ENCODE peak calls at places on chromosomes 16 and 17, in five cellular contexts. G is astrocyte of the spinal cord, R is breast epithelium, Y is neural progenitor cell, F is K562. D is an unnamed sample.

GRCh38 chr17:13593757-13594156 is 8.0 kb downstream of the HS3ST3A1 start:
- DNase-seq in G (peak; percentile 35), R (no peak), Y (no peak), F (no peak), D (no peak)

GRCh38 chr16:1787322-1788094 is 4.7 kb downstream of the NUBP2 start:
- DNase-seq in G (no peak), R (no peak), Y (no peak), F (no peak), D (peak; percentile 91)

GRCh38 chr16:11211061-11211976 is 44.7 kb downstream of the SOCS1 start:
- DNase-seq in G (no peak), R (no peak), Y (no peak), F (no peak), D (no peak)

GRCh38 chr16:30731411-30731810 is 16.8 kb upstream of the PHKG2 start:
- DNase-seq in G (no peak), R (no peak), Y (no peak), F (no peak), D (peak; percentile 15)

GRCh38 chr17:71316498-71316897 is 804.3 kb upstream of the SOX9 start:
- DNase-seq in G (no peak), R (no peak), Y (no peak), F (no peak), D (no peak)

GRCh38 chr16:11914759-11915643 is 755 bp downstream of the GSPT1 start:
- DNase-seq in G (peak; percentile 43), R (no peak), Y (peak; percentile 63), F (peak; percentile 75), D (no peak)

GRCh38 chr16:20612551-20613470 is 36.6 kb upstream of the ACSM2B start:
- DNase-seq in G (no peak), R (no peak), Y (no peak), F (no peak), D (no peak)

GRCh38 chr16:87286839-87287626 is 30.2 kb downstream of the C16orf95 start:
- DNase-seq in G (no peak), R (no peak), Y (no peak), F (no peak), D (no peak)

GRCh38 chr17:45294506-45294905 is 22.3 kb downstream of the MAP3K14 start:
- DNase-seq in G (peak; percentile 89), R (peak; percentile 77), Y (no peak), F (no peak), D (no peak)

GRCh38 chr16:19382084-19382801 is 35.4 kb upstream of the TMC5 start:
- DNase-seq in G (no peak), R (no peak), Y (no peak), F (no peak), D (no peak)

GRCh38 chr17:13825526-13826040 is 223.9 kb upstream of the HS3ST3A1 start:
- DNase-seq in G (no peak), R (no peak), Y (no peak), F (no peak), D (no peak)

GRCh38 chr17:149897-150575 is 12.7 kb downstream of the SCGB1C2 start:
- DNase-seq in G (no peak), R (no peak), Y (no peak), F (peak; percentile 11), D (peak; percentile 39)

GRCh38 chr16:75080205-75081029 is 36.2 kb downstream of the LDHD start:
- DNase-seq in G (peak; percentile 54), R (no peak), Y (no peak), F (no peak), D (no peak)

GRCh38 chr17:81159611-81160265 is 5.6 kb upstream of the PVALEF start:
- DNase-seq in G (no peak), R (no peak), Y (no peak), F (no peak), D (no peak)

GRCh38 chr16:14182999-14183398 is 111.9 kb downstream of the MRTFB start:
- DNase-seq in G (no peak), R (no peak), Y (no peak), F (no peak), D (no peak)

GRCh38 chr16:14486520-14487303 is 143.3 kb downstream of the PARN start:
- DNase-seq in G (peak; percentile 94), R (peak; percentile 78), Y (peak; percentile 36), F (peak; percentile 85), D (no peak)

GRCh38 chr17:6505425-6506142 is 50.8 kb downstream of the PITPNM3 start:
- DNase-seq in G (no peak), R (no peak), Y (no peak), F (no peak), D (no peak)

GRCh38 chr16:16145286-16145685 is 78.0 kb downstream of the ABCC6 start:
- DNase-seq in G (no peak), R (no peak), Y (no peak), F (no peak), D (no peak)

GRCh38 chr16:9256196-9256595 is 164.8 kb downstream of the HAPSTR1 start:
- DNase-seq in G (no peak), R (no peak), Y (peak; percentile 68), F (peak; percentile 78), D (no peak)

GRCh38 chr17:7292729-7293128 is 1.7 kb downstream of the YBX2 start:
- DNase-seq in G (no peak), R (no peak), Y (no peak), F (no peak), D (no peak)

GRCh38 chr17:40827746-40828453 is 5.5 kb upstream of the KRT10 start:
- DNase-seq in G (peak; percentile 70), R (no peak), Y (no peak), F (peak; percentile 79), D (no peak)

DNA sequence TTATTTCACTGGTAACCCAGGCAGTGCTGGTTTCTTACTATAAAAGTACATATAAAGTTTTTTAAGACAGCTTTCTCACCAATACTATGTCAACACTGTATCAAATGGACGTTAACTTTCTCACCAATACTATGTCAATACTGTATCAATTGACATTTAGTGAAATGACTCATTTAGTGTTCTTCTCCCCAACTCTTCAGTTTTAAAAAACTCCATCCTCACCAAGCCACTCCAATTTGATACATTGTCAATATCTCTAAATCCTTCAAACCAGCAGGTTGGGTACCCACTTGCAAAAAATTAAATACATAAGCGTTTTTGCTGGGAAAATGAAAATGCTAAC is 4.8 kb downstream of the TOB1 start:
- DNase-seq in G (no peak), R (no peak), Y (no peak), F (no peak), D (no peak)
- TF ChIP-seq CTCF in G (no peak), R (no peak), Y (no peak), F (no peak), D (no peak)

DNA sequence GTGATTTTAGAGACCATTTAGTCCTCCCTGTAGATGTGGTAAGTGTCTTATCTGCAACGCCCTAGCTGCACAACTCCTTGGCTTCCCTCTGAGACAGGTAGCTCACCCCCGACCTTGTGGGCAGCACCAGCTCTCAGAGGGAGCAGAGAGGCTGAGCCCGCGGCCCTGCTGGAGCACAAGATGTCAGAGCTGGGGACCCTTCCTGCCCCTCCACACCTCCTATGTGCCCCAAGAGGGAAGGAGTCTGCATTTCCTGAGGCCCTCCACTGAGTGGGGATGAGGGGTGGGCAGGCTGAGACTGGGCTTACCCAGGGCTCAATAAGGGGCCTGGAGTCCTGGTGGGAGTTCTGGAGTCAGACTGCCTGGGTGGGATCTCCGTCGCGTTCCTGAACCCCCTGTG is 12.2 kb upstream of the ADGRG1 start:
- DNase-seq in G (no peak), R (peak; percentile 10), Y (no peak), F (no peak), D (peak; percentile 53)
- TF ChIP-seq CTCF in G (no peak), R (no peak), Y (no peak), F (no peak), D (no peak)

DNA sequence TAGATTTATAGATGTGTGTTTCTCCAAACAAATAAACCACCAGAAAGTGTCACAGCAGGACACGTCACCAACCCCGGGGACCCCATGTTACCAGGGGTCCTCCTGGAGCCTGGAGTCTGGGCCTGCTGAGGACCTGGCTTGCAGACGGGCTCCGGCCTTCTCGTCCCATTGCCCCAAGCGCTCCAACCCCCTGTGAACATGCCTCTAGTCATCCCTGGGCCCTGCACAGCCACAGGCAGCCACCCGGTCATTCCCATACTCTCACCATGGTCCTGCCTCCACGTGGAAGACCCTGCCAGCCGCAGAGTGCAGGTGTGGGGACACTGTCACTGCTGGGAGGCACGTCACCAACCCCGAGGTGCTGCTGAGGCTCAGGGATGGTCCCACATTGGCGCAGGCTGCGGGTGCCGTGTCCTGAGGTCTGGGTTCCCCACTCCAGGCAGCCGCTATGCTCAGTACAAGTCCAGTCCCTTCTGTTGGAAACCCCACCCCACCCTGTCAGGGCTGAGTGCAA is 4.5 kb downstream of the SECTM1 start:
- DNase-seq in G (no peak), R (no peak), Y (no peak), F (no peak), D (no peak)
- TF ChIP-seq CTCF in G (no peak), R (no peak), Y (no peak), F (no peak), D (no peak)

DNA sequence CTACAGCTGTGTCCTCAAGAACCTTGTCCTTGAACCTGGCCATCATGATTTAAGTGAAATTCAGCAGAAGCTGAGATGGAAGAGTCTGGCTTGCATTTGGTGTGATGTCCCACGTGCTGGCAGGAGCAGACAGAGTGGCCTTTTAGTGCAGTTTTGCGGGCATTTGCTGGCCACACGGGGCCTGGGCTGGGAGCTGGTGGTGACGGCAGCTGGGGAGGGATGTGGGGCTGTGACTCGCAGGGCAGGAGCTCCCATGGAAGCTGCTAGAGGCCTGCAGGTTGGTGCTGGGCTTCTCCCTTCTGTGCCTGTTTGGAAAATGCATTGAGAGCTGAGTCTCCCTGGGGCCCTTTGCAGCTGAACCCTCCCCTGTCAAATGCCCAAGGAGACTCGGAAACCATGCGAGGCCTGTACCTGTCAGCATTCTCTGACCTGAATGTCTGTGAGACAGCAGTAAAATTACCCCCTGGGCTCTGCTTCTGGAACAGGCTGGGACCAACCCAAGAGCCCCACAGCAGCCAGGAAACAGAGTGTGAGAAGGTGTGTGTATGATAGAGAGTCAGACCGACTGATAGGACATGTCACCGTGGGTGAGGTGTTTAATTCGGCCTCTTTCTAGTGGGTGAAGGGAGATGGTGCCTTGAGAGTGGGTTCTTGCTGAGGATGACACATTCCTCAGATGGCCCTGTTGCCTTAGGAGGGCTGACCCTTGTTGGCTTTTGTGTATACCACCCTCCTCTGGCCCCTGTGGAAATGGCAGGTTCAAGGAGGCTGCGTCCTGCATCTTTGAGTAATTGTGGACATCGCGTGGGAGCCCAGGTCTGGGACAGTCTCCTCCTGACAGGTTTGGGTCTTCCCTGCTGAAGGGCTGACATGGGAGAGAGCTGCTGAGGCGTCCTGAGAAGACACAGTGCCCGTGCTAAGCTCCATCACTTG is 145.5 kb downstream of the MSI2 start:
- DNase-seq in G (no peak), R (no peak), Y (peak; percentile 62), F (no peak), D (no peak)
- TF ChIP-seq CTCF in G (no peak), R (no peak), Y (peak; percentile 46), F (peak; percentile 66), D (no peak)

DNA sequence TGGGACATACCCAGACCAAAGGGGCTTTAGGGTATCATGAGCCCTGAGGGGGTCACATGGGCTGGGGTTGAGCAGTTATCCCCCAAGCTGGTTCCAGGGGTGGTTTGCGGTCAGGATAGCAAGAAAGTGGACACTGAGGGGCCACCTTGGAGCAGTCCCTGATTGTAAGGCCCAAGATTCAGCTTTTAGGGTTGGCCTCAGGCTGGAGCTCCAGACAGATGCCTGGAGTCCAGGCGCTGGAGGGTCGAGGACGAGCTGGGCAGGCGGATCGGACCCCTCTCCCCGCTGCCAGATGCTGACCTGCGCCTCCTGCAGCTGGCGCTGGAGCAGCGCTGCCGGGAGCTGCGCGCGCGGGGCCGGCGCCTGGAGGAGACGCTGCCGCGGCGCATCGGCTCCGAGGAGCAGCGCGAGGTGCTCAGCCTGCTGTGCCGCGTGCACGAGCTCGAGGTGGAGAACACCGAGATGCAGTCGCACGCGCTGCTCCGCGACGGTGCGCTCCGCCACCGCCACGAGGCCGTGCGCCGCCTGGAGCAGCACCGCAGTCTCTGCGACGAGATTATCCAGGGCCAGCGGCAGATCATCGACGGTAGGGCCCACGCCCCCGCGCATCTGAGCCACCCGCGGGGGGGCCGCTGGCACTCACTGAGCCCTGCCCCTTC is 10.0 kb downstream of the BTBD17 start:
- DNase-seq in G (no peak), R (no peak), Y (peak; percentile 87), F (peak; percentile 48), D (no peak)
- TF ChIP-seq CTCF in G (no peak), R (no peak), Y (peak; percentile 53), F (peak; percentile 62), D (peak; percentile 38)